ENCODE peak calls at places on chromosomes 12 and 14, in eight cellular contexts. V is left ventricle myocardium superior; P is A549; Y is activated naive CD4-positive, alpha-beta T cell treated with anti-CD3 and anti-CD28 coated beads, Interleukin-2, amount 50 U/mL, for 72 hours; K is gastroesophageal sphincter; E is naive thymus-derived CD8-positive, alpha-beta T cell; L is right cardiac atrium; Z is left cardiac atrium. T is an unnamed sample.

GRCh38 chr12:75959506-75959905 is 72.1 kb downstream of the PHLDA1 start:
- ATAC-seq in Y (no peak), E (no peak), P (no peak), Z (no peak), K (no peak), L (no peak), V (no peak), T (no peak)

GRCh38 chr14:90281261-90281660 is 24.9 kb downstream of the PSMC1 start:
- ATAC-seq in Y (no peak), P (no peak), K (no peak), V (no peak), E (no peak), L (no peak), Z (no peak), T (no peak)

GRCh38 chr14:91869556-91869955 is 2.2 kb upstream of the TC2N start:
- ATAC-seq in Y (no peak), P (no peak), E (no peak), K (no peak), L (no peak), Z (no peak), V (no peak), T (no peak)

GRCh38 chr14:105273062-105273461 is 24.7 kb downstream of the BTBD6 start:
- ATAC-seq in Y (no peak), Z (no peak), L (no peak), P (no peak), K (no peak), V (no peak), E (no peak), T (peak)

GRCh38 chr12:86312258-86312657 is 56.1 kb upstream of the MGAT4C start:
- ATAC-seq in L (peak), E (no peak), Z (peak), V (no peak), Y (no peak), P (no peak), K (no peak), T (no peak)

GRCh38 chr14:33576014-33576413 is 374.9 kb downstream of the EGLN3 start:
- ATAC-seq in K (no peak), V (no peak), L (no peak), E (no peak), Z (no peak), P (no peak), Y (no peak), T (no peak)

GRCh38 chr12:18747960-18748359 is 10.0 kb downstream of the CAPZA3 start:
- ATAC-seq in Y (no peak), Z (peak), E (no peak), L (peak), K (no peak), P (no peak), V (peak), T (no peak)

GRCh38 chr12:4997939-4998338 is 45.7 kb upstream of the KCNA5 start:
- ATAC-seq in V (peak), Z (peak), E (no peak), L (peak), Y (no peak), P (peak), K (peak), T (peak)

GRCh38 chr14:81402123-81402495 is 2.0 kb upstream of the STON2 start:
- ATAC-seq in P (peak), E (no peak), Y (peak), K (no peak), Z (peak), V (no peak), L (peak), T (no peak)

GRCh38 chr14:102760485-102761193 is 16.6 kb upstream of the TRAF3 start:
- ATAC-seq in P (no peak), L (peak), Y (no peak), Z (peak), K (no peak), E (no peak), V (peak), T (peak)

GRCh38 chr12:41932028-41932427 is 212.6 kb downstream of the GXYLT1 start:
- ATAC-seq in V (no peak), Z (no peak), L (peak), Y (no peak), P (no peak), K (no peak), E (no peak), T (no peak)

GRCh38 chr12:123064356-123064755 is 83.9 kb downstream of the ARL6IP4 start:
- ATAC-seq in L (peak), Y (no peak), V (peak), P (no peak), Z (peak), E (no peak), K (peak), T (no peak)

GRCh38 chr12:120882055-120882555 is 22.1 kb downstream of the SPPL3 start:
- ATAC-seq in Y (no peak), E (no peak), V (no peak), K (no peak), L (no peak), Z (no peak), P (no peak), T (no peak)

GRCh38 chr12:26156996-26157395 is 32.2 kb upstream of the BHLHE41 start:
- ATAC-seq in Z (no peak), P (no peak), Y (no peak), K (no peak), V (no peak), E (no peak), L (no peak), T (no peak)

GRCh38 chr12:79983492-79983891 is 48.6 kb upstream of the PPP1R12A start:
- ATAC-seq in V (no peak), K (no peak), Z (peak), E (no peak), L (no peak), P (peak), Y (no peak), T (no peak)

GRCh38 chr12:120630139-120630895 is 10.1 kb upstream of the CABP1 start:
- ATAC-seq in L (no peak), P (no peak), Y (no peak), V (no peak), E (no peak), K (no peak), Z (no peak), T (no peak)

GRCh38 chr12:116861331-116861730 is 19.9 kb downstream of the HRK start:
- ATAC-seq in Z (peak), P (peak), Y (peak), L (peak), E (peak), V (peak), K (no peak), T (no peak)

GRCh38 chr12:11795192-11795909 is 145.9 kb downstream of the ETV6 start:
- ATAC-seq in P (peak), L (no peak), K (no peak), V (peak), Z (peak), E (no peak), Y (no peak), T (no peak)

GRCh38 chr14:36383674-36384421 is 63.4 kb upstream of the MBIP start:
- ATAC-seq in E (no peak), P (no peak), Y (no peak), Z (peak), K (peak), L (peak), V (peak), T (peak)

GRCh38 chr12:83763425-83763824 is 1076.7 kb downstream of the TMTC2 start:
- ATAC-seq in V (no peak), Z (no peak), Y (no peak), K (no peak), L (no peak), P (no peak), E (no peak), T (peak)

GRCh38 chr14:96940009-96940408 is 142.8 kb downstream of the VRK1 start:
- ATAC-seq in K (no peak), E (no peak), P (no peak), L (no peak), Y (no peak), Z (peak), V (no peak), T (no peak)

GRCh38 chr12:73383584-73384229 is 1111.5 kb downstream of the TRHDE start:
- ATAC-seq in Y (no peak), K (no peak), Z (no peak), E (no peak), L (no peak), V (no peak), P (no peak), T (no peak)

GRCh38 chr12:26791328-26791791 is 41.6 kb downstream of the ITPR2 start:
- ATAC-seq in E (no peak), Y (no peak), K (no peak), Z (peak), L (no peak), P (no peak), V (peak), T (no peak)

GRCh38 chr14:36845346-36846042 is 183.8 kb downstream of the PAX9 start:
- ATAC-seq in P (no peak), K (no peak), V (no peak), Z (no peak), E (no peak), Y (no peak), L (no peak), T (no peak)

GRCh38 chr14:64464695-64465094 is 604 bp upstream of the AKAP5 start:
- ATAC-seq in V (no peak), L (no peak), K (no peak), Y (peak), Z (no peak), P (peak), E (no peak), T (peak)

GRCh38 chr12:81705586-81705985 is 53.6 kb downstream of the PPFIA2 start:
- ATAC-seq in V (no peak), L (no peak), E (no peak), P (no peak), K (no peak), Y (peak), Z (no peak), T (no peak)